ENCODE peak calls at places on chromosome 12, in five cellular contexts. One of them, this sample, is unnamed.

GRCh38 chr12:130014485-130014807 is 110.6 kb upstream of the TMEM132D start:
- DNase-seq in pancreas: no peak
- DNase-seq in cardiac muscle cell: peak
- DNase-seq in upper lobe of left lung: no peak
- DNase-seq in transverse colon: no peak
- DNase-seq in this sample: no peak

GRCh38 chr12:28866296-28866695 is 282.8 kb upstream of the FAR2 start:
- DNase-seq in pancreas: no peak
- DNase-seq in cardiac muscle cell: no peak
- DNase-seq in upper lobe of left lung: no peak
- DNase-seq in transverse colon: no peak
- DNase-seq in this sample: no peak

GRCh38 chr12:7090222-7090998 is 1.8 kb downstream of the C1R start:
- DNase-seq in pancreas: no peak
- DNase-seq in cardiac muscle cell: no peak
- DNase-seq in upper lobe of left lung: no peak
- DNase-seq in transverse colon: no peak
- DNase-seq in this sample: no peak

GRCh38 chr12:108126212-108126611 is 2.9 kb upstream of the WSCD2 start:
- DNase-seq in pancreas: no peak
- DNase-seq in cardiac muscle cell: no peak
- DNase-seq in upper lobe of left lung: no peak
- DNase-seq in transverse colon: no peak
- DNase-seq in this sample: no peak

GRCh38 chr12:132825089-132825488 is 3.6 kb downstream of the GOLGA3 start:
- DNase-seq in pancreas: no peak
- DNase-seq in cardiac muscle cell: no peak
- DNase-seq in upper lobe of left lung: no peak
- DNase-seq in transverse colon: no peak
- DNase-seq in this sample: no peak

GRCh38 chr12:113271853-113272561 is 50.7 kb downstream of the TPCN1 start:
- DNase-seq in pancreas: peak
- DNase-seq in cardiac muscle cell: no peak
- DNase-seq in upper lobe of left lung: no peak
- DNase-seq in transverse colon: peak
- DNase-seq in this sample: no peak

GRCh38 chr12:122022393-122023338 is 982 bp downstream of the BCL7A start:
- DNase-seq in pancreas: no peak
- DNase-seq in cardiac muscle cell: peak
- DNase-seq in upper lobe of left lung: peak
- DNase-seq in transverse colon: no peak
- DNase-seq in this sample: peak

GRCh38 chr12:74129702-74130101 is 407.9 kb upstream of the ATXN7L3B start:
- DNase-seq in pancreas: no peak
- DNase-seq in cardiac muscle cell: no peak
- DNase-seq in upper lobe of left lung: no peak
- DNase-seq in transverse colon: no peak
- DNase-seq in this sample: no peak

GRCh38 chr12:56358836-56359532 is 923 bp downstream of the STAT2 start:
- DNase-seq in pancreas: no peak
- DNase-seq in cardiac muscle cell: no peak
- DNase-seq in upper lobe of left lung: no peak
- DNase-seq in transverse colon: peak
- DNase-seq in this sample: no peak

GRCh38 chr12:118063567-118064391 is 2.8 kb upstream of the WSB2 start:
- DNase-seq in pancreas: peak
- DNase-seq in cardiac muscle cell: no peak
- DNase-seq in upper lobe of left lung: no peak
- DNase-seq in transverse colon: no peak
- DNase-seq in this sample: no peak

GRCh38 chr12:49985981-49986380 is 13.2 kb downstream of the AQP6 start:
- DNase-seq in pancreas: no peak
- DNase-seq in cardiac muscle cell: no peak
- DNase-seq in upper lobe of left lung: no peak
- DNase-seq in transverse colon: no peak
- DNase-seq in this sample: no peak

GRCh38 chr12:49983892-49984291 is 11.1 kb downstream of the AQP6 start:
- DNase-seq in pancreas: no peak
- DNase-seq in cardiac muscle cell: peak
- DNase-seq in upper lobe of left lung: no peak
- DNase-seq in transverse colon: no peak
- DNase-seq in this sample: no peak

GRCh38 chr12:49984960-49985359 is 12.2 kb downstream of the AQP6 start:
- DNase-seq in pancreas: no peak
- DNase-seq in cardiac muscle cell: no peak
- DNase-seq in upper lobe of left lung: no peak
- DNase-seq in transverse colon: no peak
- DNase-seq in this sample: no peak

GRCh38 chr12:49982246-49983229 is 9.8 kb downstream of the AQP6 start:
- DNase-seq in pancreas: no peak
- DNase-seq in cardiac muscle cell: no peak
- DNase-seq in upper lobe of left lung: no peak
- DNase-seq in transverse colon: no peak
- DNase-seq in this sample: no peak

DNA sequence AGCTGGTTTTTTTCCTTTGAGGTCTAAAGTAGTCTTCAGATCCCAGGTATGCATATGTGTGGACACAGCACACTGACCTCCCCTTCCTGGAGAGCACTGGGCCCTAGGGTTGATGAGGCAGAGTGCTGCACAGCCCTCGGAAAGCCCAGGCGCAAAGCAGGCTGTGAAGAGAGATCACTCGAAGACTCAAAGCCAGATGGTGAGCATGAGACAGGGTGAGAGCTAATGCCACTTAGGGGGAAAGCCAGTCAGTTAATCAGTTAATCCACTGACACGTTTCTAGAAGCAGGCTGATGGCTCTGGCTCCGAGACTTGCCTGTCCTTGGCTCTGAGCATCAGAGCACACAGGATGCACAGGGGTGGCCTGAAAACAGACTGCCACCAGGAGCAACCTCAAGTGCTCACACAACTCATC is 11.7 kb downstream of the AQP6 start:
- DNase-seq in pancreas: no peak
- DNase-seq in cardiac muscle cell: no peak
- DNase-seq in upper lobe of left lung: no peak
- DNase-seq in transverse colon: no peak
- DNase-seq in this sample: no peak
- H3K4me3 ChIP-seq in pancreas: no peak
- H3K4me3 ChIP-seq in cardiac muscle cell: no peak
- H3K4me3 ChIP-seq in upper lobe of left lung: no peak
- H3K4me3 ChIP-seq in transverse colon: no peak
- H3K4me3 ChIP-seq in this sample: no peak

GRCh38 chr12:52082668-52082987 is 3.1 kb downstream of the SMIM41 start:
- DNase-seq in pancreas: no peak
- DNase-seq in cardiac muscle cell: no peak
- DNase-seq in upper lobe of left lung: no peak
- DNase-seq in transverse colon: no peak
- DNase-seq in this sample: no peak
- H3K27ac ChIP-seq in pancreas: no peak
- H3K27ac ChIP-seq in cardiac muscle cell: peak
- H3K27ac ChIP-seq in upper lobe of left lung: peak
- H3K27ac ChIP-seq in transverse colon: peak
- H3K27ac ChIP-seq in this sample: no peak

GRCh38 chr12:68175566-68176033 is 16.1 kb upstream of the IFNG start:
- DNase-seq in pancreas: no peak
- DNase-seq in cardiac muscle cell: no peak
- DNase-seq in upper lobe of left lung: no peak
- DNase-seq in transverse colon: peak
- DNase-seq in this sample: peak
- H3K4me3 ChIP-seq in pancreas: no peak
- H3K4me3 ChIP-seq in cardiac muscle cell: no peak
- H3K4me3 ChIP-seq in upper lobe of left lung: no peak
- H3K4me3 ChIP-seq in transverse colon: no peak
- H3K4me3 ChIP-seq in this sample: peak

DNA sequence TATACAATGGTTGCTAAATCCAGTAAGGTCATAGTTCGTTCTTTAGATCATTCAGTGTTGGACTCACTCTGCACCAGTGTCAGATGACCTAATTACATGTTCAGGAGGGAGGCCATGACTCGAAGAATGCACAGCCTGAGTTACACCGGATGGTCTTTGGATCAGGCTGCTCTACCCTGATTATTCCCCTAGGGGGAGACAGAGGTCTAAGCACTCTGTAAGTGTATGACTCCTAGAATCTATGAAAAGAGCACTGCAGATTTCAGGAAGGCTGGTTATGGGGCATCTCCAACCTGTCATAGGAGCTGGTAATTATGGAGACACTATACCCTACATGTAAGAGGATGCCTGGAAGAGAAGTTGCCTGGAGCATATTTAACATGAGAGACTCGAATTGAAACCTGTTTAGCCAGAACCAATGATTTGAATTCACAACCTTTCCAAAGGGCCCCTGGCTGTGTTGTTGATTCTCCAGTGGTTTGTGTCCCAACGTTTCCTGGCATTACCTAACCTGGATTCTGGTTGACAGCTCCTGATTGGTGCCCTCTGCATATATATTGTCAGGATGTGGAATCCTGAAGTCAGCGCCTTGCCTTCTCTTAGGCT is at the start of gene MUCL1:
- DNase-seq in pancreas: peak
- DNase-seq in cardiac muscle cell: peak
- DNase-seq in upper lobe of left lung: no peak
- DNase-seq in transverse colon: peak
- DNase-seq in this sample: peak
- H3K27ac ChIP-seq in pancreas: no peak
- H3K27ac ChIP-seq in cardiac muscle cell: no peak
- H3K27ac ChIP-seq in upper lobe of left lung: no peak
- H3K27ac ChIP-seq in transverse colon: no peak
- H3K27ac ChIP-seq in this sample: no peak

DNA sequence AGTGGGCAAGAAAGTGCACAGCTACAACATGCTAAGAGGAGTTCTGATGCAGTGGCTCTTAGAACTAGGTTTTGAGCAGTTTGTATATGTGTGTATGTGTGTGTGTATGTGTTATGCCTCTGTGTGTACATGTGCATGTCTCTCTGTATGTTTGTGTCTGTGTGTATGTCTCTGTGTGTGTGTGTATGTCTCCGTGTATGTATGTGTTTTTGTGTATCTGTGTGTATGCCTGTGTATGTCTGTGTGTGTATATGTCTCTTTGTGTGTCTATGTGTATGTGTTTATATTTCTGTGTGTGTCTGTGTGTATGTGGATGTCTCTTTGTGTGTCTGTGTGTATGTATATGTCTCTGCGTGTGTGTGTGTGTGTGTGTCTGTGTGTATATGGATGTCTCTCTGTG is 139.6 kb downstream of the C12orf75 start:
- DNase-seq in pancreas: no peak
- DNase-seq in cardiac muscle cell: no peak
- DNase-seq in upper lobe of left lung: no peak
- DNase-seq in transverse colon: no peak
- DNase-seq in this sample: no peak
- H3K4me3 ChIP-seq in pancreas: no peak
- H3K4me3 ChIP-seq in cardiac muscle cell: no peak
- H3K4me3 ChIP-seq in upper lobe of left lung: no peak
- H3K4me3 ChIP-seq in transverse colon: no peak
- H3K4me3 ChIP-seq in this sample: no peak